ENCODE peak calls at places on chromosomes 13 and 19, in eight cellular contexts. One of them, this sample, is unnamed.

GRCh38 chr13:32228330-32229041 is 86.7 kb downstream of the ZAR1L start:
- DNase-seq in cardiac muscle cell: no peak
- DNase-seq in pancreas: no peak
- DNase-seq in heart left ventricle: no peak
- DNase-seq in breast epithelium: no peak
- DNase-seq in CD8-positive, alpha-beta memory T cell: no peak
- DNase-seq in BE2C: no peak
- DNase-seq in SJSA1: no peak
- DNase-seq in this sample: no peak

GRCh38 chr19:5621311-5621944 is 1.1 kb downstream of the SAFB2 start:
- DNase-seq in heart left ventricle: no peak
- DNase-seq in pancreas: peak; percentile 69
- DNase-seq in breast epithelium: peak; percentile 25
- DNase-seq in cardiac muscle cell: no peak
- DNase-seq in BE2C: no peak
- DNase-seq in SJSA1: no peak
- DNase-seq in CD8-positive, alpha-beta memory T cell: no peak
- DNase-seq in this sample: peak; percentile 48

GRCh38 chr19:3335431-3336350 is 30.7 kb upstream of the NFIC start:
- DNase-seq in cardiac muscle cell: no peak
- DNase-seq in CD8-positive, alpha-beta memory T cell: no peak
- DNase-seq in BE2C: no peak
- DNase-seq in SJSA1: no peak
- DNase-seq in heart left ventricle: peak; percentile 43
- DNase-seq in breast epithelium: no peak
- DNase-seq in pancreas: peak; percentile 90
- DNase-seq in this sample: peak; percentile 72

GRCh38 chr13:97079726-97080125 is 85.5 kb upstream of the OXGR1 start:
- DNase-seq in cardiac muscle cell: no peak
- DNase-seq in BE2C: no peak
- DNase-seq in CD8-positive, alpha-beta memory T cell: no peak
- DNase-seq in breast epithelium: no peak
- DNase-seq in heart left ventricle: no peak
- DNase-seq in SJSA1: no peak
- DNase-seq in pancreas: no peak
- DNase-seq in this sample: no peak

GRCh38 chr13:100657881-100658315 is 16.7 kb downstream of the TMTC4 start:
- DNase-seq in SJSA1: no peak
- DNase-seq in CD8-positive, alpha-beta memory T cell: no peak
- DNase-seq in BE2C: no peak
- DNase-seq in heart left ventricle: no peak
- DNase-seq in cardiac muscle cell: no peak
- DNase-seq in breast epithelium: no peak
- DNase-seq in pancreas: no peak
- DNase-seq in this sample: no peak

GRCh38 chr13:101996906-101997408 is 404.9 kb downstream of the FGF14 start:
- DNase-seq in pancreas: no peak
- DNase-seq in BE2C: no peak
- DNase-seq in heart left ventricle: no peak
- DNase-seq in SJSA1: no peak
- DNase-seq in breast epithelium: no peak
- DNase-seq in cardiac muscle cell: no peak
- DNase-seq in CD8-positive, alpha-beta memory T cell: no peak
- DNase-seq in this sample: no peak

GRCh38 chr13:113129921-113130750 is 7.5 kb downstream of the F10 start:
- DNase-seq in heart left ventricle: peak; percentile 14
- DNase-seq in BE2C: no peak
- DNase-seq in SJSA1: peak; percentile 28
- DNase-seq in CD8-positive, alpha-beta memory T cell: no peak
- DNase-seq in pancreas: peak; percentile 64
- DNase-seq in breast epithelium: no peak
- DNase-seq in cardiac muscle cell: no peak
- DNase-seq in this sample: no peak

GRCh38 chr13:82933986-82934385 is 948.3 kb downstream of the SLITRK1 start:
- DNase-seq in heart left ventricle: no peak
- DNase-seq in cardiac muscle cell: no peak
- DNase-seq in breast epithelium: no peak
- DNase-seq in BE2C: no peak
- DNase-seq in SJSA1: no peak
- DNase-seq in pancreas: no peak
- DNase-seq in CD8-positive, alpha-beta memory T cell: no peak
- DNase-seq in this sample: no peak

GRCh38 chr13:23579886-23580706 is 9.9 kb downstream of the TNFRSF19 start:
- DNase-seq in pancreas: no peak
- DNase-seq in CD8-positive, alpha-beta memory T cell: no peak
- DNase-seq in BE2C: no peak
- DNase-seq in SJSA1: no peak
- DNase-seq in heart left ventricle: no peak
- DNase-seq in breast epithelium: no peak
- DNase-seq in cardiac muscle cell: peak; percentile 59
- DNase-seq in this sample: no peak

GRCh38 chr19:15181394-15181793 is 19.4 kb downstream of the NOTCH3 start:
- DNase-seq in heart left ventricle: no peak
- DNase-seq in BE2C: no peak
- DNase-seq in cardiac muscle cell: no peak
- DNase-seq in CD8-positive, alpha-beta memory T cell: no peak
- DNase-seq in SJSA1: no peak
- DNase-seq in pancreas: peak; percentile 76
- DNase-seq in breast epithelium: no peak
- DNase-seq in this sample: no peak

GRCh38 chr19:12938536-12939291 is at the start of gene CALR:
- DNase-seq in pancreas: no peak
- DNase-seq in breast epithelium: no peak
- DNase-seq in BE2C: peak; percentile 36
- DNase-seq in heart left ventricle: no peak
- DNase-seq in CD8-positive, alpha-beta memory T cell: no peak
- DNase-seq in cardiac muscle cell: no peak
- DNase-seq in SJSA1: no peak
- DNase-seq in this sample: peak; percentile 35
- H3K4me1 ChIP-seq in pancreas: peaks cover 18% of the 10 kb centered on the region
- H3K4me1 ChIP-seq in breast epithelium: peaks cover 9% of the 10 kb centered on the region
- H3K4me1 ChIP-seq in BE2C: peaks cover 6% of the 10 kb centered on the region
- H3K4me1 ChIP-seq in heart left ventricle: peaks cover 35% of the 10 kb centered on the region
- H3K4me1 ChIP-seq in CD8-positive, alpha-beta memory T cell: peaks cover 43% of the 10 kb centered on the region
- H3K4me1 ChIP-seq in cardiac muscle cell: peaks cover 12% of the 10 kb centered on the region
- H3K4me1 ChIP-seq in SJSA1: peaks cover 28% of the 10 kb centered on the region
- H3K4me1 ChIP-seq in this sample: peaks cover 22% of the 10 kb centered on the region

GRCh38 chr13:48320906-48321510 is 17.5 kb downstream of the RB1 start:
- DNase-seq in breast epithelium: no peak
- DNase-seq in CD8-positive, alpha-beta memory T cell: no peak
- DNase-seq in pancreas: no peak
- DNase-seq in heart left ventricle: no peak
- DNase-seq in SJSA1: no peak
- DNase-seq in BE2C: no peak
- DNase-seq in cardiac muscle cell: no peak
- DNase-seq in this sample: no peak
- H3K4me1 ChIP-seq in breast epithelium: no peaks in the 10 kb centered on the region
- H3K4me1 ChIP-seq in CD8-positive, alpha-beta memory T cell: no peaks in the 10 kb centered on the region
- H3K4me1 ChIP-seq in pancreas: no peaks in the 10 kb centered on the region
- H3K4me1 ChIP-seq in heart left ventricle: peaks cover 2% of the 10 kb centered on the region
- H3K4me1 ChIP-seq in SJSA1: no peaks in the 10 kb centered on the region
- H3K4me1 ChIP-seq in BE2C: no peaks in the 10 kb centered on the region
- H3K4me1 ChIP-seq in cardiac muscle cell: no peaks in the 10 kb centered on the region
- H3K4me1 ChIP-seq in this sample: no peaks in the 10 kb centered on the region

GRCh38 chr13:51624207-51624606 is 39.9 kb downstream of the WDFY2 start:
- DNase-seq in heart left ventricle: no peak
- DNase-seq in SJSA1: no peak
- DNase-seq in breast epithelium: no peak
- DNase-seq in BE2C: no peak
- DNase-seq in cardiac muscle cell: no peak
- DNase-seq in pancreas: no peak
- DNase-seq in CD8-positive, alpha-beta memory T cell: no peak
- DNase-seq in this sample: no peak
- H3K4me1 ChIP-seq in heart left ventricle: peaks cover 40% of the 10 kb centered on the region
- H3K4me1 ChIP-seq in SJSA1: peaks cover 49% of the 10 kb centered on the region
- H3K4me1 ChIP-seq in breast epithelium: no peaks in the 10 kb centered on the region
- H3K4me1 ChIP-seq in BE2C: peaks cover 8% of the 10 kb centered on the region
- H3K4me1 ChIP-seq in cardiac muscle cell: peaks cover 8% of the 10 kb centered on the region
- H3K4me1 ChIP-seq in pancreas: peaks cover 16% of the 10 kb centered on the region
- H3K4me1 ChIP-seq in CD8-positive, alpha-beta memory T cell: peaks cover 5% of the 10 kb centered on the region
- H3K4me1 ChIP-seq in this sample: no peaks in the 10 kb centered on the region

DNA sequence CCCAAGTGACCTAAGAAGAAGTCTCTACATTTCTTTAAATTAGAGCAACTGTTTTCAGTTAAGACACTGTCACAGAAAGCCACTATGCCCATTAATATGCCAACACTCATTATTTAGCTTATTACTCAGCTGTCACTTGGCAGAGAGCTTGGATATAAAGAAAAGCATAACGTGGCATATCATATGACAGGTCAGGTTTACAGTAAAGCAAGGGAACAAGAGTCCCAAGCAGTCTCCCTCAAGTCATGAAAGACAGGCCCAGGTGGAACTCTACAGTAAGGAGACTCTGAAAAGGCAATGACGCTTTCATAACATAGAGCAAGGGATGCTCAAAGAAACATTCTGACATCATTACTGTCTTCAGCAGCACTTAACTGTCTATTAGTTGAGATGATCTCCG is 6.3 kb downstream of the LHFPL6 start:
- DNase-seq in CD8-positive, alpha-beta memory T cell: no peak
- DNase-seq in heart left ventricle: no peak
- DNase-seq in pancreas: no peak
- DNase-seq in SJSA1: no peak
- DNase-seq in BE2C: no peak
- DNase-seq in breast epithelium: no peak
- DNase-seq in cardiac muscle cell: no peak
- DNase-seq in this sample: no peak
- H3K4me1 ChIP-seq in CD8-positive, alpha-beta memory T cell: no peaks in the 10 kb centered on the region
- H3K4me1 ChIP-seq in heart left ventricle: peaks cover 38% of the 10 kb centered on the region
- H3K4me1 ChIP-seq in pancreas: no peaks in the 10 kb centered on the region
- H3K4me1 ChIP-seq in SJSA1: peaks cover 23% of the 10 kb centered on the region
- H3K4me1 ChIP-seq in BE2C: no peaks in the 10 kb centered on the region
- H3K4me1 ChIP-seq in breast epithelium: no peaks in the 10 kb centered on the region
- H3K4me1 ChIP-seq in cardiac muscle cell: peaks cover 5% of the 10 kb centered on the region
- H3K4me1 ChIP-seq in this sample: no peaks in the 10 kb centered on the region

GRCh38 chr19:11238781-11239376 is 540 bp upstream of the ANGPTL8 start:
- DNase-seq in SJSA1: no peak
- DNase-seq in CD8-positive, alpha-beta memory T cell: no peak
- DNase-seq in pancreas: no peak
- DNase-seq in breast epithelium: no peak
- DNase-seq in cardiac muscle cell: no peak
- DNase-seq in heart left ventricle: no peak
- DNase-seq in BE2C: no peak
- DNase-seq in this sample: no peak
- H3K4me1 ChIP-seq in SJSA1: no peaks in the 10 kb centered on the region
- H3K4me1 ChIP-seq in CD8-positive, alpha-beta memory T cell: no peaks in the 10 kb centered on the region
- H3K4me1 ChIP-seq in pancreas: no peaks in the 10 kb centered on the region
- H3K4me1 ChIP-seq in breast epithelium: no peaks in the 10 kb centered on the region
- H3K4me1 ChIP-seq in cardiac muscle cell: no peaks in the 10 kb centered on the region
- H3K4me1 ChIP-seq in heart left ventricle: peaks cover 4% of the 10 kb centered on the region
- H3K4me1 ChIP-seq in BE2C: peaks cover 2% of the 10 kb centered on the region
- H3K4me1 ChIP-seq in this sample: no peaks in the 10 kb centered on the region

GRCh38 chr19:52189745-52190678 is at the start of gene PPP2R1A:
- DNase-seq in breast epithelium: peak; percentile 100
- DNase-seq in SJSA1: peak; percentile 99
- DNase-seq in pancreas: peak; percentile 99
- DNase-seq in cardiac muscle cell: peak; percentile 100
- DNase-seq in CD8-positive, alpha-beta memory T cell: peak; percentile 99
- DNase-seq in heart left ventricle: peak; percentile 100
- DNase-seq in BE2C: peak; percentile 98
- DNase-seq in this sample: peak; percentile 98
- H3K4me1 ChIP-seq in breast epithelium: peaks cover 4% of the 10 kb centered on the region
- H3K4me1 ChIP-seq in SJSA1: peaks cover 15% of the 10 kb centered on the region
- H3K4me1 ChIP-seq in pancreas: peaks cover 5% of the 10 kb centered on the region
- H3K4me1 ChIP-seq in cardiac muscle cell: peaks cover 23% of the 10 kb centered on the region
- H3K4me1 ChIP-seq in CD8-positive, alpha-beta memory T cell: peaks cover 48% of the 10 kb centered on the region
- H3K4me1 ChIP-seq in heart left ventricle: peaks cover 44% of the 10 kb centered on the region
- H3K4me1 ChIP-seq in BE2C: peaks cover 3% of the 10 kb centered on the region
- H3K4me1 ChIP-seq in this sample: peaks cover 44% of the 10 kb centered on the region

GRCh38 chr13:51523082-51523518 is 61.2 kb upstream of the WDFY2 start:
- DNase-seq in BE2C: peak; percentile 66
- DNase-seq in breast epithelium: peak; percentile 28
- DNase-seq in CD8-positive, alpha-beta memory T cell: peak; percentile 34
- DNase-seq in cardiac muscle cell: no peak
- DNase-seq in heart left ventricle: no peak
- DNase-seq in SJSA1: no peak
- DNase-seq in pancreas: no peak
- DNase-seq in this sample: no peak

GRCh38 chr13:51518847-51519246 is 65.4 kb upstream of the WDFY2 start:
- DNase-seq in cardiac muscle cell: no peak
- DNase-seq in heart left ventricle: no peak
- DNase-seq in breast epithelium: no peak
- DNase-seq in BE2C: no peak
- DNase-seq in pancreas: no peak
- DNase-seq in CD8-positive, alpha-beta memory T cell: no peak
- DNase-seq in SJSA1: no peak
- DNase-seq in this sample: no peak

GRCh38 chr13:51524312-51524711 is 60.0 kb upstream of the WDFY2 start:
- DNase-seq in CD8-positive, alpha-beta memory T cell: no peak
- DNase-seq in heart left ventricle: no peak
- DNase-seq in cardiac muscle cell: no peak
- DNase-seq in BE2C: no peak
- DNase-seq in pancreas: no peak
- DNase-seq in breast epithelium: no peak
- DNase-seq in SJSA1: no peak
- DNase-seq in this sample: no peak

GRCh38 chr13:51519839-51520238 is 64.4 kb upstream of the WDFY2 start:
- DNase-seq in BE2C: no peak
- DNase-seq in heart left ventricle: no peak
- DNase-seq in SJSA1: no peak
- DNase-seq in breast epithelium: no peak
- DNase-seq in cardiac muscle cell: no peak
- DNase-seq in CD8-positive, alpha-beta memory T cell: no peak
- DNase-seq in pancreas: no peak
- DNase-seq in this sample: no peak

DNA sequence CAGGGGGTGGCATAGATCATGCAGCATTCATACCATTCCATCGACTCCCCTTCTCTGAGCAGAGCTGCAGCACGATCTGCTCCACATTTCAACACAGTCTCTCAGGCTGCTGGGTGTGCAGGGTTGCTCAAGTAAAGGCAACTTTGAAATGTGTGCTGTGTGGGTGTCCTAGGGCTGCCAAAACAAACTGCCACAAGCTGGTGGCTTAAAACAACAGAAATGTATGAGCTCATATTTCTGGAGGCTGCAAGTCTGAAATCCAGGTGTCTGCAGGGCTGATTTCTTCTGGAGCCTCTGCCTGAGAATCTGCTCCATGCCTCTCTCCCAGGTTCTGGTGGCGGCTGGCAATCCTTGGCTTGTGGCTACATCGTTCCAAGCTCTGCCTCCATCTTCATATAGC is 63.7 kb upstream of the WDFY2 start:
- DNase-seq in pancreas: no peak
- DNase-seq in breast epithelium: peak; percentile 22
- DNase-seq in heart left ventricle: no peak
- DNase-seq in SJSA1: no peak
- DNase-seq in BE2C: no peak
- DNase-seq in cardiac muscle cell: no peak
- DNase-seq in CD8-positive, alpha-beta memory T cell: no peak
- DNase-seq in this sample: no peak
- H3K4me1 ChIP-seq in pancreas: no peaks in the 10 kb centered on the region
- H3K4me1 ChIP-seq in breast epithelium: no peaks in the 10 kb centered on the region
- H3K4me1 ChIP-seq in heart left ventricle: no peaks in the 10 kb centered on the region
- H3K4me1 ChIP-seq in SJSA1: peaks cover 2% of the 10 kb centered on the region
- H3K4me1 ChIP-seq in BE2C: peaks cover 4% of the 10 kb centered on the region
- H3K4me1 ChIP-seq in cardiac muscle cell: no peaks in the 10 kb centered on the region
- H3K4me1 ChIP-seq in CD8-positive, alpha-beta memory T cell: peaks cover 13% of the 10 kb centered on the region
- H3K4me1 ChIP-seq in this sample: no peaks in the 10 kb centered on the region

GRCh38 chr19:41597600-41598041 is 21.7 kb downstream of the CEACAM21 start:
- DNase-seq in breast epithelium: peak; percentile 49
- DNase-seq in cardiac muscle cell: peak; percentile 45
- DNase-seq in heart left ventricle: peak; percentile 59
- DNase-seq in pancreas: no peak
- DNase-seq in SJSA1: peak; percentile 62
- DNase-seq in CD8-positive, alpha-beta memory T cell: peak; percentile 60
- DNase-seq in BE2C: peak; percentile 70
- DNase-seq in this sample: peak; percentile 92
- H3K4me1 ChIP-seq in breast epithelium: no peaks in the 10 kb centered on the region
- H3K4me1 ChIP-seq in cardiac muscle cell: no peaks in the 10 kb centered on the region
- H3K4me1 ChIP-seq in heart left ventricle: no peaks in the 10 kb centered on the region
- H3K4me1 ChIP-seq in pancreas: no peaks in the 10 kb centered on the region
- H3K4me1 ChIP-seq in SJSA1: no peaks in the 10 kb centered on the region
- H3K4me1 ChIP-seq in CD8-positive, alpha-beta memory T cell: no peaks in the 10 kb centered on the region
- H3K4me1 ChIP-seq in BE2C: no peaks in the 10 kb centered on the region
- H3K4me1 ChIP-seq in this sample: no peaks in the 10 kb centered on the region

This sample was measured in Peyer's patch.